ENCODE peak calls at places on chromosomes 2 and 18, in nine cellular contexts. I is pancreas, W is IMR-90, X is GM12864, D is BE2C, N is GM23248, M is Peyer's patch, H is cardiac muscle cell, E is fibroblast of the aortic adventitia. V is an unnamed sample.

GRCh38 chr2:190283783-190284182 is 35.8 kb downstream of the HIBCH start:
- DNase-seq in I (no peak), W (peak), X (no peak), D (no peak), N (peak), M (no peak), H (no peak), E (peak), V (no peak)

GRCh38 chr2:80363951-80364350 is 59.4 kb upstream of the LRRTM1 start:
- DNase-seq in I (no peak), W (no peak), X (no peak), D (no peak), N (no peak), M (no peak), H (no peak), E (no peak), V (no peak)

GRCh38 chr2:15331787-15332186 is 229.3 kb downstream of the NBAS start:
- DNase-seq in I (no peak), W (no peak), X (no peak), D (no peak), N (no peak), M (no peak), H (peak), E (no peak), V (no peak)

GRCh38 chr18:51070545-51070944 is 40.5 kb downstream of the SMAD4 start:
- DNase-seq in I (no peak), W (peak), X (no peak), D (no peak), N (peak), M (no peak), H (peak), E (peak), V (no peak)

GRCh38 chr2:55843096-55843991 is 80.2 kb downstream of the EFEMP1 start:
- DNase-seq in I (peak), W (peak), X (no peak), D (no peak), N (peak), M (no peak), H (peak), E (peak), V (no peak)

GRCh38 chr2:237060518-237061312 is 25.0 kb upstream of the COPS8 start:
- DNase-seq in I (peak), W (peak), X (no peak), D (peak), N (peak), M (peak), H (peak), E (peak), V (peak)

GRCh38 chr2:197137234-197137633 is 173.3 kb downstream of the ANKRD44 start:
- DNase-seq in I (no peak), W (peak), X (no peak), D (no peak), N (peak), M (no peak), H (peak), E (peak), V (no peak)

GRCh38 chr2:177147093-177147694 is 65.4 kb upstream of the HNRNPA3 start:
- DNase-seq in I (no peak), W (peak), X (peak), D (no peak), N (peak), M (no peak), H (peak), E (peak), V (no peak)

GRCh38 chr2:194867328-194867727 is 789.7 kb upstream of the SLC39A10 start:
- DNase-seq in I (no peak), W (no peak), X (no peak), D (no peak), N (peak), M (no peak), H (peak), E (peak), V (no peak)

GRCh38 chr18:62399781-62400308 is 74.7 kb downstream of the TNFRSF11A start:
- DNase-seq in I (no peak), W (no peak), X (no peak), D (no peak), N (peak), M (no peak), H (no peak), E (no peak), V (no peak)

GRCh38 chr2:58387701-58388100 is 146.6 kb upstream of the FANCL start:
- DNase-seq in I (no peak), W (no peak), X (no peak), D (no peak), N (no peak), M (no peak), H (no peak), E (no peak), V (no peak)

GRCh38 chr2:118752762-118753429 is 94.6 kb downstream of the EN1 start:
- DNase-seq in I (no peak), W (no peak), X (no peak), D (no peak), N (no peak), M (no peak), H (no peak), E (no peak), V (no peak)

GRCh38 chr18:57982372-57983021 is 61.5 kb upstream of the NEDD4L start:
- DNase-seq in I (no peak), W (no peak), X (no peak), D (no peak), N (no peak), M (no peak), H (no peak), E (no peak), V (no peak)

GRCh38 chr2:37589298-37589697 is 82.1 kb downstream of the CDC42EP3 start:
- DNase-seq in I (no peak), W (peak), X (no peak), D (no peak), N (peak), M (no peak), H (no peak), E (no peak), V (no peak)

GRCh38 chr2:238104071-238104511 is 4.0 kb downstream of the ESPNL start:
- DNase-seq in I (peak), W (no peak), X (no peak), D (no peak), N (no peak), M (peak), H (no peak), E (no peak), V (no peak)

GRCh38 chr2:152222975-152223638 is 47.5 kb upstream of the STAM2 start:
- DNase-seq in I (peak), W (peak), X (no peak), D (peak), N (peak), M (peak), H (peak), E (peak), V (no peak)

GRCh38 chr2:113707106-113707505 is 49.3 kb downstream of the SLC35F5 start:
- DNase-seq in I (no peak), W (peak), X (no peak), D (no peak), N (no peak), M (no peak), H (peak), E (peak), V (no peak)

GRCh38 chr2:191020742-191021381 is 6.9 kb upstream of the STAT1 start:
- DNase-seq in I (no peak), W (peak), X (no peak), D (no peak), N (peak), M (peak), H (peak), E (peak), V (peak)

GRCh38 chr2:10831387-10831985 is 18.9 kb upstream of the PDIA6 start:
- DNase-seq in I (no peak), W (no peak), X (no peak), D (no peak), N (peak), M (no peak), H (no peak), E (no peak), V (no peak)

GRCh38 chr18:3513481-3513880 is 63.5 kb downstream of the TGIF1 start:
- DNase-seq in I (no peak), W (no peak), X (no peak), D (no peak), N (peak), M (no peak), H (no peak), E (no peak), V (no peak)

GRCh38 chr2:120396519-120397361 is 50.8 kb downstream of the INHBB start:
- DNase-seq in I (no peak), W (no peak), X (no peak), D (no peak), N (no peak), M (peak), H (no peak), E (no peak), V (no peak)

GRCh38 chr2:209322041-209322440 is 101.8 kb upstream of the MAP2 start:
- DNase-seq in I (no peak), W (no peak), X (no peak), D (no peak), N (no peak), M (no peak), H (no peak), E (no peak), V (no peak)

GRCh38 chr2:128457716-128458115 is 139.0 kb upstream of the HS6ST1 start:
- DNase-seq in I (no peak), W (no peak), X (no peak), D (no peak), N (no peak), M (no peak), H (no peak), E (no peak), V (no peak)

GRCh38 chr18:13455960-13456471 is 237.5 kb downstream of the LDLRAD4 start:
- DNase-seq in I (no peak), W (no peak), X (no peak), D (no peak), N (no peak), M (no peak), H (no peak), E (no peak), V (no peak)

GRCh38 chr2:147846382-147847081 is 1.7 kb downstream of the ACVR2A start:
- DNase-seq in I (no peak), W (no peak), X (no peak), D (no peak), N (peak), M (no peak), H (peak), E (peak), V (no peak)
- H3K4me3 ChIP-seq in I (peak), W (peak), X (peak), D (peak), N (peak), M (peak), H (peak), E (peak), V (peak)

GRCh38 chr2:168661404-168661869 is 141.0 kb upstream of the NOSTRIN start:
- DNase-seq in I (no peak), W (no peak), X (no peak), D (peak), N (no peak), M (no peak), H (no peak), E (no peak), V (no peak)
- H3K4me3 ChIP-seq in I (no peak), W (no peak), X (no peak), D (no peak), N (no peak), M (no peak), H (no peak), E (no peak), V (no peak)

GRCh38 chr2:226652388-226652787 is 147.2 kb downstream of the IRS1 start:
- DNase-seq in I (no peak), W (peak), X (no peak), D (no peak), N (peak), M (no peak), H (peak), E (peak), V (no peak)

GRCh38 chr2:226647626-226648518 is 151.7 kb downstream of the IRS1 start:
- DNase-seq in I (no peak), W (peak), X (no peak), D (no peak), N (no peak), M (no peak), H (no peak), E (no peak), V (no peak)

GRCh38 chr2:226649201-226649600 is 150.4 kb downstream of the IRS1 start:
- DNase-seq in I (no peak), W (no peak), X (no peak), D (no peak), N (no peak), M (no peak), H (no peak), E (no peak), V (no peak)

GRCh38 chr2:226652983-226653765 is 146.4 kb downstream of the IRS1 start:
- DNase-seq in I (no peak), W (peak), X (no peak), D (no peak), N (no peak), M (no peak), H (peak), E (peak), V (no peak)

GRCh38 chr2:226649871-226650660 is 149.6 kb downstream of the IRS1 start:
- DNase-seq in I (peak), W (peak), X (no peak), D (no peak), N (peak), M (peak), H (peak), E (peak), V (peak)
- H3K4me3 ChIP-seq in I (no peak), W (no peak), X (no peak), D (no peak), N (no peak), M (no peak), H (no peak), E (no peak), V (no peak)

DNA sequence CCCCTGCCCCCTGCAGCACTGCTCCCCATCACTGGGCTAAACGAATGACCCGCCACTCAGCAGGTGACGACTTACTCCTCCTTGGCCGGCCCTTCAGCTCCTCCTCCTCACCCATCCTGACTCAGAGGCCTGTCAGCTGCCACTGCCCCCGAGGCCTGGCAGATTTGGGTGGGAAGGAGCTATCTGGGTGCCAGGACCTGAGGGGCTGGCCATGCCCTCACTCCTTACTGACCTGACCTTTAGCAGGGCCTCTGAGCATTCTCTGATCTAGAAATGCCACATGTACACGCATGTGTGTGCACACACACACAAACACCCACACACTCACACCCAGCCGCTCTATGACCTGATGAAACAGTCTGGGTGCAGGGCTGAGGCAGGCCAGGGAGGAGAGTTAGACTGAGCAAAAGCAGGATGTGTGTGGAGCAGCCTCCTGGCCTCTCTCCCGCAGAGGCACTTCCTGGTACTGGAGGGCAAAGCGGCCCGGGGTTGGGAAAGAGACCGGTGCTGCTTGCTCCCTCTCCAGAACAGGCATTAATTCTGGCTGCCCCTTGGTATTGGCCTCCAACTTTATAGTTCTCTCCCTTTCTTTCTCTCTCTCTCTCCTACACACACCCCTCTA is 68.0 kb downstream of the ZFP36L2 start:
- DNase-seq in I (peak), W (peak), X (no peak), D (no peak), N (peak), M (peak), H (peak), E (peak), V (no peak)
- H3K4me3 ChIP-seq in I (no peak), W (no peak), X (no peak), D (no peak), N (peak), M (no peak), H (no peak), E (no peak), V (peak)

DNA sequence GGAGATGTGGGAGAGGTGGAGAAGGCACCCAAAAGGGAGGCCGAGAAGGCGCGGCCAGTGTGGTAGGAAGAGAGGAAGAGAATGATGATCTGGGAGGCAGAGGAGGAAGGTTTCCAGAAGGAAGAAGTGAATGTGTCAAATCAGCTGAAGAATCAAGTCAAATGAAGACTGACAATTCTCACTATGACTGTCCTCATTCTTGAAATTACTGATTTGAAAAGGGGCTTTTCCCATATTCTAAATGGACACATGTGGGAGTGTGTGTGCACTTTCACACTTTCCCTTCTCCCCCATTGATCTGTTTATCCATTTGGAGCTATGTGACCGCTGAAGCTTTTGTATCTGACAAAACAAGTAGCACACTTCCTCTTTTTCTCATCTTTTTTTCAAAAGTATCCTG is 6.1 kb downstream of the AFF3 start:
- DNase-seq in I (no peak), W (no peak), X (peak), D (no peak), N (no peak), M (no peak), H (no peak), E (no peak), V (no peak)
- H3K4me3 ChIP-seq in I (no peak), W (no peak), X (no peak), D (no peak), N (no peak), M (no peak), H (no peak), E (no peak), V (no peak)

DNA sequence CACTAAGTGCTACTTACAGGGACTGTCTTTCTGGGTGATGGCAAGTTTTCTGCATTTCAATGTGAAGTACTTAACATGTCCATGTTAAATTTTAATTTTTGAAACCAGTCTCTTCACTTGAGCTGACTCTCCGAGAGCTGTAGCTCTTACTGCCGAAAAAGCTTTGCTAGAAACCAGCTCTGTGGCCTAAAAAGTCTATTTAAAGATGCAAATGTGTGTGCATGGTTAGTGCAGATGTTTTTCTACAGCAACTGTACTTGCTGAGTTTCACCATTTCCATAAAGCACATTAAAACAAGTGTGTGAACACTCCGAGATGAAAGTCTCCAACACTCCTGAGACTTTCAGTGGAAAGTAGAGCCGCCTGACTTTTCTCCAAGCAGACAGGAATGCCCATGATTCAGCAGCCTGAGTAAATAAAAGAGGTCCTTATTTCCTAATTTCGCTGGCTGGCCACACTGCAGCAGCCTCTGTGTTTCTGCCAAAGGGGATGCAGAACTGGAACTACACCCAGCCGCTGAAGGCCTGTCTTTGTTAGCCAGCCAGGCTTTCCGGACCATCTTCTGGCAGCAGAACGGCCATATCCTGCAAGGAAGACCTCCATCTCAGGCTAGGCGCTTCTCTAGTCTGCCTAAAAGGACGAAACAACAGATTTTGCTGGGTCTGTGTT is 121.2 kb downstream of the ZNF521 start:
- DNase-seq in I (peak), W (peak), X (no peak), D (no peak), N (peak), M (peak), H (peak), E (peak), V (no peak)
- H3K4me3 ChIP-seq in I (no peak), W (peak), X (no peak), D (no peak), N (peak), M (no peak), H (no peak), E (peak), V (no peak)

GRCh38 chr2:17518212-17519154 is at the start of gene RAD51AP2:
- DNase-seq in I (peak), W (peak), X (peak), D (peak), N (peak), M (peak), H (peak), E (peak), V (no peak)
- H3K4me3 ChIP-seq in I (peak), W (peak), X (peak), D (peak), N (peak), M (peak), H (peak), E (peak), V (no peak)

DNA sequence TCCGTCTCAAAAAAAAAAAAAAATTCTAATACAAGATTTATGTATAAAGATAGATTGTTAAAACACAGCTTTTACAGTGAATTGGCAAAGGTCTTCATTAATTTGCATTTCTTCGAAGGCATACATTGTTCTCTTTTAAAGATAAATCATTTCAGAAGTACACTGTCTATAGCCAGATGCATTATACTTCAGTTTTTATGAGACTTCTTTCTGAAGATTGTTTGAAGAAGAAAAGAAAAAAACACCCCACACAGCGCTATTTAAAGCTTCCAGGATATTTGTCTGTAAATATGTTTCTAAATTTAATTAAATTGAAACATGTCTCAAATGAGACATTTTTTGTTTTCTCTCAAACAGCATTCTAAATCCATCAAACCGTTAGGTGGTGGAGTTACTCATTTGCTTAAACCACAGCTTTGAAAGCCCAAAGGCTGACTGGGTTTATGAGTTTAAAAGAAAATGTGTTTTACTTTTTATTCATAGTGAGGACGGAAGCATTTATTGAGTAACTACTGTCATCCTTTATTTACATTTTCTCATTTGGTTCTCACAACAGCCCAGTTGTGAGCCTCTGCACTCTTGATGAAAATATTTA is 42.4 kb upstream of the C1GALT1C1L start:
- DNase-seq in I (no peak), W (no peak), X (peak), D (no peak), N (no peak), M (no peak), H (no peak), E (no peak), V (no peak)
- H3K4me3 ChIP-seq in I (no peak), W (no peak), X (no peak), D (no peak), N (no peak), M (no peak), H (no peak), E (no peak), V (no peak)

GRCh38 chr2:104858325-104858978 is 4.5 kb downstream of the POU3F3 start:
- DNase-seq in I (no peak), W (no peak), X (no peak), D (no peak), N (no peak), M (no peak), H (no peak), E (no peak), V (no peak)
- H3K4me3 ChIP-seq in I (no peak), W (no peak), X (no peak), D (no peak), N (no peak), M (no peak), H (no peak), E (no peak), V (no peak)

V was measured in CD4-positive, CD25-positive, alpha-beta regulatory T cell.